ENCODE peak calls at places on chromosomes 2 and 18, in seven cellular contexts. J is hepatocyte, B is tibial artery, E is PC-9, G is cardiac muscle cell, Q is neural progenitor cell, Z is lower lobe of right lung. P is an unnamed sample.
A peak's percentile ranks its signal among the peaks of the same experiment; 100 is the strongest.

GRCh38 chr2:96175951-96176350 is 30.7 kb upstream of the DUSP2 start:
- DNase-seq in J (no peak), B (no peak), E (no peak), G (no peak), Q (no peak), Z (no peak), P (no peak)

GRCh38 chr2:1571477-1572417 is 158.5 kb downstream of the TPO start:
- DNase-seq in J (no peak), B (no peak), E (no peak), G (no peak), Q (no peak), Z (peak; percentile 18), P (no peak)

GRCh38 chr2:225556461-225556860 is 157.0 kb downstream of the NYAP2 start:
- DNase-seq in J (no peak), B (no peak), E (no peak), G (no peak), Q (no peak), Z (no peak), P (no peak)

GRCh38 chr2:12741361-12741760 is 24.6 kb downstream of the TRIB2 start:
- DNase-seq in J (no peak), B (no peak), E (no peak), G (no peak), Q (no peak), Z (no peak), P (no peak)

GRCh38 chr2:179646862-179647261 is 214.6 kb downstream of the ZNF385B start:
- DNase-seq in J (no peak), B (no peak), E (no peak), G (peak; percentile 11), Q (no peak), Z (no peak), P (no peak)

GRCh38 chr2:204571911-204572310 is 26.6 kb downstream of the PARD3B start:
- DNase-seq in J (no peak), B (no peak), E (no peak), G (no peak), Q (no peak), Z (no peak), P (no peak)

GRCh38 chr2:85390941-85391669 is 19.1 kb downstream of the CAPG start:
- DNase-seq in J (peak; percentile 73), B (no peak), E (peak; percentile 65), G (peak; percentile 58), Q (peak; percentile 70), Z (peak; percentile 73), P (peak; percentile 53)

GRCh38 chr2:207258191-207258991 is 92.6 kb upstream of the KLF7 start:
- DNase-seq in J (peak; percentile 79), B (peak; percentile 69), E (peak; percentile 75), G (no peak), Q (no peak), Z (peak; percentile 48), P (no peak)

GRCh38 chr18:63374520-63374919 is 7.5 kb upstream of the KDSR start:
- DNase-seq in J (no peak), B (no peak), E (no peak), G (no peak), Q (no peak), Z (no peak), P (no peak)

GRCh38 chr18:21484851-21485636 is 115.5 kb downstream of the ESCO1 start:
- DNase-seq in J (no peak), B (no peak), E (no peak), G (no peak), Q (no peak), Z (no peak), P (no peak)

GRCh38 chr18:5440297-5440696 is 103.5 kb downstream of the EPB41L3 start:
- DNase-seq in J (no peak), B (no peak), E (no peak), G (no peak), Q (no peak), Z (no peak), P (no peak)

GRCh38 chr2:38446418-38446817 is 69.3 kb upstream of the ATL2 start:
- DNase-seq in J (no peak), B (no peak), E (no peak), G (no peak), Q (peak; percentile 18), Z (no peak), P (no peak)

GRCh38 chr2:27085670-27086089 is 892 bp upstream of the KHK start:
- DNase-seq in J (peak; percentile 84), B (peak; percentile 86), E (peak; percentile 63), G (peak; percentile 72), Q (peak; percentile 81), Z (peak; percentile 88), P (peak; percentile 59)
- TF ChIP-seq CTCF in J (peak; percentile 53), B (peak; percentile 15), E (no peak), G (peak; percentile 40), Q (peak; percentile 51), Z (peak; percentile 49), P (peak; percentile 56)

DNA sequence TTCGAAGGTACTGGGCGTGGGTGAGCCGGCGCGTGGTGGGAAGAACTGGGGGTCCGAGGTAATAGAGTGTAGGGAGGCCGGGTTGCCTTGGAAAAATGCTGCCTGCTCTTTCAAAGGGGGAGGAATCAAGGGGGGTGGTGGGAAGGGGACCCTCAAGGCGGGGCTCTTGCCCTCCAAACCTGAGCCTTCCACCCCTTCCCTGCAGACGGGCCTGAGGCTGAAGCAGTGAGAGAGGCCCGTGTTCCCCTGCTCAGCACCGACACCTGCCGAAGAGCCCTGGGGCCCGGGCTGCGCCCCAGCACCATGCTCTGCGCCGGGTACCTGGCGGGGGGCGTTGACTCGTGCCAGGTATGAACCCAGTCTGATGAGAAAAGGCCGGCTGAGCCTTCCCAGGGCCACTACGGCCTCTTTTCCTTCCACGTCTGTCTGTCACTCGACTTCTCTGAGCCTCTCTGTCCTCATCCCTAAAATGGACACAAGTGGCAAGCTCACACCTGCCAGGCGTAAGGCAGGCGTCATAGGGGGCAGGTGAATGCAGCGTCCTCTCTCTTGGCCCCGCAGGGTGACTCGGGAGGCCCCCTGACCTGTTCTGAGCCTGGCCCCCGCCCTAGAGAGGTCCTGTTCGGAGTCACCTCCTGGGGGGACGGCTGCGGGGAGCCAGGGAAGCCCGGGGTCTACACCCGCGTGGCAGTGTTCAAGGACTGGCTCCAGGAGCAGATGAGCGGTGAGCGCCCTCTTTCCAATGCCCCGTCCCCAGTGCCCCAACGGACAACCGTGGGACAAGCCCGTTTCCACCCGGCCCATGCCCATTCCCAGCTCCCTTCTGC is 2.9 kb downstream of the PRSS56 start:
- DNase-seq in J (no peak), B (no peak), E (no peak), G (no peak), Q (no peak), Z (no peak), P (no peak)
- H3K4me3 ChIP-seq in J (no peak overlapping the region), B (no peak overlapping the region), E (no peak overlapping the region), G (peak overlapping the region; percentile 27), Q (peak overlapping the region; percentile 56), Z (no peak overlapping the region), P (no peak overlapping the region)

DNA sequence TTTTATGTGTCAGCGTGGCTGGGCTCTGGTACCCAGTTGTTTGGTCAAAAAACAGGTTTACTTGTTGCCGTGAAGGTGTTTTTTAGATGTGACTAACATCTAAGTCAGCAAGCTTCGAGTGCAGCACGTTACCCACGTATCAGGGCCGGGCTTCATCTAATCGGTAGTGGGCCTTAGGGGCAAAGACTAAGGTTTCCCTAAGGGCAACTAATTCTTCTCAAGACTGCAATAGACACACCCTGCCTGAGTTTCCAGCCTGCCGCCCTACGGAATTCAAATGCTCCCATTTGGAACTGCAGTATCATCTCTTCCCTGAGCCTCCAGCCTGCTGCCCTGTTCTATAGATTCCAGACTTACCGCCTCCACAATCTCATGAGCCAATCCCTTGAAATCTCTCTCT is 27.7 kb downstream of the FHL2 start:
- DNase-seq in J (no peak), B (no peak), E (no peak), G (no peak), Q (no peak), Z (no peak), P (no peak)
- H3K36me3 ChIP-seq in J (no peaks in the 10 kb centered on the region), B (peaks cover 24% of the 10 kb centered on the region), E (peaks cover 82% of the 10 kb centered on the region), G (peaks cover 90% of the 10 kb centered on the region), Q (no peaks in the 10 kb centered on the region), Z (peaks cover 7% of the 10 kb centered on the region), P (no peaks in the 10 kb centered on the region)

DNA sequence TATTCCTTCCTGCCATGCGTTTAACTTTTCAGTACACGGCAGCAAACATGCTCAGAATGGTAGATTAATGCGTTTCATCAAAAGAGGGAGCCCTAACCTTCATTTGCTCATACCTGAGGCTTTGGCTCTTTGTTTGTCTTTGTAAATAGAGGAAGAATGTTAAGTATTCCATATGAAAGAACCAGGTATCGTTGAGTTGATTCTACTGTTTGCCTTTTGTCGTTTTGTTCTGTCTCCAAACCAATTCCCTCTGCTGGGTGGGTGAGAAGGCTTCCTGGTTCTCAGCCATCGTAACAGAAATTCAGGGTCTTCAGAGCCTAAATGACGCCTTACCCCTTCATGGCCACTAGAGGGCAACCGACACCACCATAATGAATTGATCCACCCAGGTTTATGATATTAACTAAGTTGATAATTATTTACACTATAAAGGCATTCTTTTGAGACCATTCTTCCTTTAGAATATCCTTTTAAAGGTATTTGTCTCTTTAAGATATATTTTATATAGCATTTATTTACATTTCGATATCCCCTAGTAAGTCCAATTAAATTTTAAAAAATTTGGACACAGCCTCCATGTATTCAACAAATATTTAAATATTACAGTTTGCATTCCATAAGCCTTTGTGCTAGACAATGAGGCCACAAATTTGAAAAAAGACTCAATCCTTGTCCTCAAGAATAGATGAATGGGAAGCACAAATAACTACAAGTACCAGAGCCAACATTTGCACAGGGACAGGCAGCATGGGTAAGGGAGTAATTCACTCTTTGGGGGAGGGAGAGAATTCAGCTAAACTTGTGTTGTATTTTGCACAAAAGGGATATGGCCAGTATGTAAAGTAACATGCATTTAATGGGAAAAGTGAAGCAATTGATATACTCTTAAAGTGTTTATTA is 48.1 kb downstream of the TIMM21 start:
- DNase-seq in J (peak; percentile 77), B (no peak), E (peak; percentile 37), G (peak; percentile 72), Q (peak; percentile 67), Z (no peak), P (peak; percentile 61)
- TF ChIP-seq CTCF in J (peak; percentile 88), B (peak; percentile 89), E (peak; percentile 99), G (peak; percentile 76), Q (peak; percentile 97), Z (peak; percentile 93), P (peak; percentile 87)

DNA sequence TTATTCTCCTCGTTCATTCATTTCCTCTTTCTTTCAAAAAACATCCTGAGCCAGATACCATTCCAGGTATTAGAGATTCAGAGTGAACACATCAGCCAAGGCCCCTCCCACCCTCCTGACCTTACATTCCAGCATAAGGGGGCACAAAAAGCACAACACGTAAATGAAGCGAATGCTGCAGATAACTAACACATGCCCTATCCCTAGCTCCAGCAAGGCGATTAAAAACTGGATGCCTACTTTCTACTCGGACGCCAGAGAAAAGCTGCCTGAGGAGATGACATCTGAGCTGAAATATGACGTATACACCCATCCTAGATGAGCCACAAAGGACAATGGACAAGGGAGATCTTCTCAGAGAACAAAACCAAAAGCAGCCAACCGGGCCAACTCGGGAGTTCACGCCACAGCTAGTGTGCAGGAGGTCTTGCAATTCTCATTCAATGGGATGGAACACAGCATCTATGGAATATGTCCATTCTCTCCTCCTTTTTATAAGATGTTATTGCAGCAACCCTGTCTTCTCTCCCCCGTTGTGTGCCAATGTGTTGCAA is 33.5 kb downstream of the FEZ2 start:
- DNase-seq in J (no peak), B (no peak), E (peak; percentile 23), G (no peak), Q (no peak), Z (no peak), P (no peak)
- H3K4me3 ChIP-seq in J (no peak overlapping the region), B (no peak overlapping the region), E (no peak overlapping the region), G (no peak overlapping the region), Q (no peak overlapping the region), Z (no peak overlapping the region), P (no peak overlapping the region)

P was measured in MM.1S.